ENCODE peak calls at places on chromosomes 6 and 20, in six cellular contexts. One of them, this sample, is unnamed.

GRCh38 chr6:81751388-81752083 is 945 bp downstream of the TENT5A start:
- DNase-seq in Peyer's patch: peak; percentile 43
- DNase-seq in Panc1: no peak
- DNase-seq in small intestine: peak; percentile 36
- DNase-seq in ascending aorta: peak; percentile 78
- DNase-seq in aorta: peak; percentile 92
- DNase-seq in this sample: peak; percentile 74

GRCh38 chr20:61949363-61949713 is 116.3 kb downstream of the TAF4 start:
- DNase-seq in Peyer's patch: no peak
- DNase-seq in Panc1: no peak
- DNase-seq in small intestine: no peak
- DNase-seq in ascending aorta: no peak
- DNase-seq in aorta: peak; percentile 46
- DNase-seq in this sample: no peak

GRCh38 chr6:16725145-16725864 is 36.0 kb downstream of the ATXN1 start:
- DNase-seq in Peyer's patch: no peak
- DNase-seq in Panc1: peak; percentile 80
- DNase-seq in small intestine: no peak
- DNase-seq in ascending aorta: no peak
- DNase-seq in aorta: no peak
- DNase-seq in this sample: no peak

GRCh38 chr6:89950879-89951391 is 56.7 kb downstream of the GJA10 start:
- DNase-seq in Peyer's patch: no peak
- DNase-seq in Panc1: no peak
- DNase-seq in small intestine: no peak
- DNase-seq in ascending aorta: no peak
- DNase-seq in aorta: no peak
- DNase-seq in this sample: no peak

GRCh38 chr6:122624853-122625252 is 14.6 kb downstream of the PKIB start:
- DNase-seq in Peyer's patch: no peak
- DNase-seq in Panc1: no peak
- DNase-seq in small intestine: no peak
- DNase-seq in ascending aorta: no peak
- DNase-seq in aorta: no peak
- DNase-seq in this sample: no peak

GRCh38 chr6:157235600-157236039 is 87.7 kb downstream of the TMEM242 start:
- DNase-seq in Peyer's patch: peak; percentile 49
- DNase-seq in Panc1: no peak
- DNase-seq in small intestine: peak; percentile 50
- DNase-seq in ascending aorta: peak; percentile 88
- DNase-seq in aorta: peak; percentile 91
- DNase-seq in this sample: peak; percentile 75

GRCh38 chr6:154166140-154166539 is 127.1 kb downstream of the OPRM1 start:
- DNase-seq in Peyer's patch: no peak
- DNase-seq in Panc1: no peak
- DNase-seq in small intestine: no peak
- DNase-seq in ascending aorta: no peak
- DNase-seq in aorta: no peak
- DNase-seq in this sample: no peak

GRCh38 chr6:84623956-84624680 is 140.3 kb downstream of the TBX18 start:
- DNase-seq in Peyer's patch: no peak
- DNase-seq in Panc1: no peak
- DNase-seq in small intestine: no peak
- DNase-seq in ascending aorta: no peak
- DNase-seq in aorta: no peak
- DNase-seq in this sample: peak; percentile 67

GRCh38 chr6:106112446-106112845 is 26.3 kb downstream of the PRDM1 start:
- DNase-seq in Peyer's patch: no peak
- DNase-seq in Panc1: no peak
- DNase-seq in small intestine: no peak
- DNase-seq in ascending aorta: no peak
- DNase-seq in aorta: no peak
- DNase-seq in this sample: no peak

GRCh38 chr6:143539106-143539505 is 27.6 kb upstream of the FUCA2 start:
- DNase-seq in Peyer's patch: no peak
- DNase-seq in Panc1: no peak
- DNase-seq in small intestine: no peak
- DNase-seq in ascending aorta: no peak
- DNase-seq in aorta: no peak
- DNase-seq in this sample: no peak

GRCh38 chr20:61560361-61560853 is 308.3 kb downstream of the CDH4 start:
- DNase-seq in Peyer's patch: no peak
- DNase-seq in Panc1: no peak
- DNase-seq in small intestine: peak; percentile 40
- DNase-seq in ascending aorta: no peak
- DNase-seq in aorta: no peak
- DNase-seq in this sample: no peak

GRCh38 chr6:93919365-93919764 is 500.0 kb upstream of the EPHA7 start:
- DNase-seq in Peyer's patch: no peak
- DNase-seq in Panc1: no peak
- DNase-seq in small intestine: no peak
- DNase-seq in ascending aorta: no peak
- DNase-seq in aorta: no peak
- DNase-seq in this sample: no peak

GRCh38 chr6:93124226-93124625 is 295.1 kb downstream of the EPHA7 start:
- DNase-seq in Peyer's patch: no peak
- DNase-seq in Panc1: no peak
- DNase-seq in small intestine: no peak
- DNase-seq in ascending aorta: no peak
- DNase-seq in aorta: no peak
- DNase-seq in this sample: no peak

GRCh38 chr6:121666809-121667208 is 231.4 kb downstream of the GJA1 start:
- DNase-seq in Peyer's patch: no peak
- DNase-seq in Panc1: peak; percentile 35
- DNase-seq in small intestine: peak; percentile 82
- DNase-seq in ascending aorta: no peak
- DNase-seq in aorta: no peak
- DNase-seq in this sample: no peak

GRCh38 chr6:30151580-30151979 is 9.4 kb downstream of the TRIM10 start:
- DNase-seq in Peyer's patch: no peak
- DNase-seq in Panc1: no peak
- DNase-seq in small intestine: no peak
- DNase-seq in ascending aorta: no peak
- DNase-seq in aorta: no peak
- DNase-seq in this sample: no peak

GRCh38 chr6:158894192-158894591 is 75.0 kb upstream of the EZR start:
- DNase-seq in Peyer's patch: no peak
- DNase-seq in Panc1: peak; percentile 59
- DNase-seq in small intestine: no peak
- DNase-seq in ascending aorta: no peak
- DNase-seq in aorta: no peak
- DNase-seq in this sample: no peak

GRCh38 chr20:41175201-41175651 is 37.9 kb downstream of the PLCG1 start:
- DNase-seq in Peyer's patch: peak; percentile 14
- DNase-seq in Panc1: no peak
- DNase-seq in small intestine: no peak
- DNase-seq in ascending aorta: peak; percentile 38
- DNase-seq in aorta: no peak
- DNase-seq in this sample: peak; percentile 32

GRCh38 chr6:75852721-75853120 is 103.7 kb downstream of the MYO6 start:
- DNase-seq in Peyer's patch: no peak
- DNase-seq in Panc1: peak; percentile 79
- DNase-seq in small intestine: peak; percentile 51
- DNase-seq in ascending aorta: no peak
- DNase-seq in aorta: no peak
- DNase-seq in this sample: no peak

GRCh38 chr6:86192123-86192522 is 549.4 kb upstream of the SYNCRIP start:
- DNase-seq in Peyer's patch: no peak
- DNase-seq in Panc1: no peak
- DNase-seq in small intestine: peak; percentile 10
- DNase-seq in ascending aorta: no peak
- DNase-seq in aorta: no peak
- DNase-seq in this sample: no peak

GRCh38 chr6:79070206-79070825 is 7.7 kb downstream of the PHIP start:
- DNase-seq in Peyer's patch: no peak
- DNase-seq in Panc1: no peak
- DNase-seq in small intestine: no peak
- DNase-seq in ascending aorta: no peak
- DNase-seq in aorta: no peak
- DNase-seq in this sample: no peak

GRCh38 chr6:99348823-99349619 is 453 bp downstream of the FAXC start:
- DNase-seq in Peyer's patch: no peak
- DNase-seq in Panc1: no peak
- DNase-seq in small intestine: no peak
- DNase-seq in ascending aorta: no peak
- DNase-seq in aorta: peak; percentile 76
- DNase-seq in this sample: no peak

GRCh38 chr6:147390909-147391536 is 117.5 kb upstream of the SAMD5 start:
- DNase-seq in Peyer's patch: no peak
- DNase-seq in Panc1: no peak
- DNase-seq in small intestine: no peak
- DNase-seq in ascending aorta: no peak
- DNase-seq in aorta: no peak
- DNase-seq in this sample: no peak

GRCh38 chr6:150272264-150272975 is 96.4 kb upstream of the IYD start:
- DNase-seq in Peyer's patch: no peak
- DNase-seq in Panc1: no peak
- DNase-seq in small intestine: no peak
- DNase-seq in ascending aorta: no peak
- DNase-seq in aorta: no peak
- DNase-seq in this sample: no peak

GRCh38 chr6:105402981-105403935 is at the start of gene PREP:
- DNase-seq in Peyer's patch: peak; percentile 71
- DNase-seq in Panc1: peak; percentile 70
- DNase-seq in small intestine: peak; percentile 85
- DNase-seq in ascending aorta: peak; percentile 88
- DNase-seq in aorta: peak; percentile 94
- DNase-seq in this sample: peak; percentile 71

GRCh38 chr20:16173044-16173443 is 400.2 kb downstream of the KIF16B start:
- DNase-seq in Peyer's patch: no peak
- DNase-seq in Panc1: no peak
- DNase-seq in small intestine: no peak
- DNase-seq in ascending aorta: no peak
- DNase-seq in aorta: no peak
- DNase-seq in this sample: no peak

GRCh38 chr20:42688576-42688975 is 501.1 kb downstream of the PTPRT start:
- DNase-seq in Peyer's patch: no peak
- DNase-seq in Panc1: no peak
- DNase-seq in small intestine: no peak
- DNase-seq in ascending aorta: no peak
- DNase-seq in aorta: no peak
- DNase-seq in this sample: no peak

GRCh38 chr6:31175961-31176360 is 5.5 kb upstream of the POU5F1 start:
- DNase-seq in Peyer's patch: no peak
- DNase-seq in Panc1: no peak
- DNase-seq in small intestine: no peak
- DNase-seq in ascending aorta: no peak
- DNase-seq in aorta: peak; percentile 61
- DNase-seq in this sample: no peak

GRCh38 chr6:170283212-170284081 is 7.4 kb downstream of the DLL1 start:
- DNase-seq in Peyer's patch: no peak
- DNase-seq in Panc1: no peak
- DNase-seq in small intestine: no peak
- DNase-seq in ascending aorta: peak; percentile 60
- DNase-seq in aorta: no peak
- DNase-seq in this sample: no peak

GRCh38 chr6:25652007-25652515 is at the start of gene SCGN:
- DNase-seq in Peyer's patch: no peak
- DNase-seq in Panc1: no peak
- DNase-seq in small intestine: peak; percentile 44
- DNase-seq in ascending aorta: peak; percentile 65
- DNase-seq in aorta: peak; percentile 88
- DNase-seq in this sample: peak; percentile 63

GRCh38 chr6:167504412-167504961 is 179.6 kb downstream of the TTLL2 start:
- DNase-seq in Peyer's patch: no peak
- DNase-seq in Panc1: no peak
- DNase-seq in small intestine: no peak
- DNase-seq in ascending aorta: no peak
- DNase-seq in aorta: peak; percentile 15
- DNase-seq in this sample: no peak

GRCh38 chr6:56156643-56157042 is 90.7 kb downstream of the COL21A1 start:
- DNase-seq in Peyer's patch: no peak
- DNase-seq in Panc1: no peak
- DNase-seq in small intestine: no peak
- DNase-seq in ascending aorta: no peak
- DNase-seq in aorta: no peak
- DNase-seq in this sample: no peak

GRCh38 chr20:24866008-24866407 is 83.1 kb upstream of the CST7 start:
- DNase-seq in Peyer's patch: no peak
- DNase-seq in Panc1: no peak
- DNase-seq in small intestine: no peak
- DNase-seq in ascending aorta: no peak
- DNase-seq in aorta: no peak
- DNase-seq in this sample: no peak

DNA sequence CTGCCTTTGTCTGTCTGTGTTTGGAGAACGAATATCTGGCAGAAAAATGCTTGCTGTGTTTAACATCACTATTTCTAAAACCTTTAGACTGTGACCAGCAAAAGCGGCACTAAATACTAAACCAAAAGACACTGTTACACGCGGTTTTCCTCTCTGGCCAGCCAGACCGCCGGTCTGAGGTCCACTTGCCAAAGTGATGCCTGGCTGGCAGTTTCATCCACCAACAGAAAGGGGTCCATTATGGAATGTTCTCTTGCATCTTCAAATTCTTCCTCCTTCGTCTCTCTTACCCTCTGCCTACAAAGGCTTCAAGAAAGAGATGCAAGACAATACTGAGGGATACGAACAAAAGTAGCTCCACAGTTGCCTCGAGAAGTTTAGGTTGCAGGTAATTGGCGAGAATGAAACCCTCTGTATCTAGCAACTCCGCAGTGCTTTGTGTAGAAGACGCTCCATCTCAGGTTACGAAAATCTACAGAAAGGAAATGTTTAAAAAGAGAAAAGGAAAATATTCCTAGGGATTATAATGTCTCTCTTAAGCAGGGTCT is 176.6 kb downstream of the TRIM27 start:
- DNase-seq in Peyer's patch: no peak
- DNase-seq in Panc1: no peak
- DNase-seq in small intestine: no peak
- DNase-seq in ascending aorta: no peak
- DNase-seq in aorta: no peak
- DNase-seq in this sample: no peak
- H3K4me3 ChIP-seq in Peyer's patch: no peak overlapping the region
- H3K4me3 ChIP-seq in Panc1: peak overlapping the region; percentile 88
- H3K4me3 ChIP-seq in small intestine: no peak overlapping the region
- H3K4me3 ChIP-seq in ascending aorta: no peak overlapping the region
- H3K4me3 ChIP-seq in aorta: no peak overlapping the region
- H3K4me3 ChIP-seq in this sample: no peak overlapping the region

GRCh38 chr20:47346172-47346571 is 10.3 kb downstream of the ZMYND8 start:
- DNase-seq in Peyer's patch: no peak
- DNase-seq in Panc1: no peak
- DNase-seq in small intestine: no peak
- DNase-seq in ascending aorta: no peak
- DNase-seq in aorta: no peak
- DNase-seq in this sample: no peak
- H3K27ac ChIP-seq in Peyer's patch: no peak overlapping the region
- H3K27ac ChIP-seq in Panc1: peak overlapping the region; percentile 100
- H3K27ac ChIP-seq in small intestine: no peak overlapping the region
- H3K27ac ChIP-seq in ascending aorta: peak overlapping the region; percentile 19
- H3K27ac ChIP-seq in aorta: no peak overlapping the region
- H3K27ac ChIP-seq in this sample: peak overlapping the region; percentile 5

GRCh38 chr20:4593149-4593525 is 128.6 kb upstream of the PRND start:
- DNase-seq in Peyer's patch: no peak
- DNase-seq in Panc1: no peak
- DNase-seq in small intestine: no peak
- DNase-seq in ascending aorta: no peak
- DNase-seq in aorta: no peak
- DNase-seq in this sample: no peak
- H3K4me3 ChIP-seq in Peyer's patch: no peak overlapping the region
- H3K4me3 ChIP-seq in Panc1: no peak overlapping the region
- H3K4me3 ChIP-seq in small intestine: no peak overlapping the region
- H3K4me3 ChIP-seq in ascending aorta: no peak overlapping the region
- H3K4me3 ChIP-seq in aorta: no peak overlapping the region
- H3K4me3 ChIP-seq in this sample: no peak overlapping the region

GRCh38 chr6:5085638-5086293 is 625 bp downstream of the PPP1R3G start:
- DNase-seq in Peyer's patch: no peak
- DNase-seq in Panc1: no peak
- DNase-seq in small intestine: no peak
- DNase-seq in ascending aorta: no peak
- DNase-seq in aorta: peak; percentile 86
- DNase-seq in this sample: no peak
- H3K27ac ChIP-seq in Peyer's patch: peak overlapping the region; percentile 66
- H3K27ac ChIP-seq in Panc1: no peak overlapping the region
- H3K27ac ChIP-seq in small intestine: no peak overlapping the region
- H3K27ac ChIP-seq in ascending aorta: peak overlapping the region; percentile 71
- H3K27ac ChIP-seq in aorta: peak overlapping the region; percentile 21
- H3K27ac ChIP-seq in this sample: peak overlapping the region; percentile 94